ENCODE peak calls at places on chromosomes 3 and 15, in five cellular contexts. J, C, X, I and K are unnamed samples.

GRCh38 chr15:65067334-65067644 is 502 bp downstream of the RASL12 start:
- DNase-seq in J (no peak), C (no peak), X (no peak), I (no peak), K (no peak)

GRCh38 chr3:140216249-140216648 is 281.3 kb downstream of the CLSTN2 start:
- DNase-seq in J (no peak), C (peak), X (peak), I (no peak), K (no peak)

GRCh38 chr3:114093596-114093995 is 37.1 kb downstream of the QTRT2 start:
- DNase-seq in J (no peak), C (no peak), X (peak), I (no peak), K (no peak)

GRCh38 chr3:29099775-29100174 is 181.1 kb upstream of the RBMS3 start:
- DNase-seq in J (no peak), C (no peak), X (no peak), I (no peak), K (no peak)

GRCh38 chr3:18233987-18234716 is 191.0 kb downstream of the SATB1 start:
- DNase-seq in J (no peak), C (no peak), X (no peak), I (no peak), K (no peak)

GRCh38 chr15:40249477-40250303 is 10.8 kb downstream of the PAK6 start:
- DNase-seq in J (no peak), C (no peak), X (no peak), I (no peak), K (no peak)

GRCh38 chr3:177595789-177596188 is 398.5 kb upstream of the TBL1XR1 start:
- DNase-seq in J (no peak), C (no peak), X (no peak), I (no peak), K (no peak)

GRCh38 chr15:78082106-78082742 is 4.7 kb upstream of the TBC1D2B start:
- DNase-seq in J (no peak), C (no peak), X (no peak), I (no peak), K (no peak)

GRCh38 chr15:71811752-71812735 is 1.7 kb downstream of the NR2E3 start:
- DNase-seq in J (no peak), C (no peak), X (no peak), I (no peak), K (no peak)

GRCh38 chr3:52317178-52317577 is 1.1 kb downstream of the DNAH1 start:
- DNase-seq in J (no peak), C (no peak), X (no peak), I (no peak), K (no peak)

GRCh38 chr3:36944641-36945270 is at the start of gene TRANK1:
- DNase-seq in J (no peak), C (peak), X (no peak), I (no peak), K (peak)

GRCh38 chr3:131353016-131353877 is 28.3 kb upstream of the NUDT16 start:
- DNase-seq in J (no peak), C (no peak), X (no peak), I (no peak), K (no peak)

GRCh38 chr3:168870892-168871291 is 775.2 kb upstream of the GOLIM4 start:
- DNase-seq in J (peak), C (no peak), X (no peak), I (no peak), K (no peak)

GRCh38 chr15:84671211-84671610 is 13.2 kb upstream of the NMB start:
- DNase-seq in J (no peak), C (no peak), X (no peak), I (no peak), K (no peak)

GRCh38 chr3:168951368-168951767 is 712.1 kb downstream of the MECOM start:
- DNase-seq in J (peak), C (no peak), X (no peak), I (no peak), K (no peak)

GRCh38 chr3:140505256-140505655 is 172.6 kb upstream of the TRIM42 start:
- DNase-seq in J (no peak), C (no peak), X (no peak), I (no peak), K (no peak)

GRCh38 chr3:152595975-152596832 is 238.7 kb upstream of the P2RY1 start:
- DNase-seq in J (peak), C (peak), X (peak), I (no peak), K (peak)

GRCh38 chr3:25468866-25469319 is 40.8 kb downstream of the RARB start:
- DNase-seq in J (no peak), C (no peak), X (no peak), I (no peak), K (no peak)

GRCh38 chr15:62445244-62445643 is 280.2 kb upstream of the C2CD4B start:
- DNase-seq in J (no peak), C (no peak), X (no peak), I (no peak), K (no peak)

GRCh38 chr3:167228135-167228534 is 152.0 kb downstream of the ZBBX start:
- DNase-seq in J (no peak), C (no peak), X (no peak), I (no peak), K (no peak)

GRCh38 chr3:78497692-78498091 is 1270.1 kb downstream of the ROBO1 start:
- DNase-seq in J (no peak), C (no peak), X (no peak), I (no peak), K (no peak)

GRCh38 chr3:159791336-159791735 is 197.3 kb upstream of the IL12A start:
- DNase-seq in J (no peak), C (no peak), X (no peak), I (no peak), K (no peak)

GRCh38 chr15:95024388-95024787 is 793.0 kb downstream of the MCTP2 start:
- DNase-seq in J (no peak), C (no peak), X (peak), I (no peak), K (no peak)

GRCh38 chr3:108153451-108153981 is 62.7 kb upstream of the CD47 start:
- DNase-seq in J (peak), C (no peak), X (peak), I (peak), K (no peak)

GRCh38 chr15:100314809-100315400 is 26.9 kb downstream of the ADAMTS17 start:
- DNase-seq in J (no peak), C (no peak), X (no peak), I (no peak), K (no peak)

GRCh38 chr3:73848173-73848751 is 223.5 kb upstream of the PDZRN3 start:
- DNase-seq in J (peak), C (no peak), X (peak), I (no peak), K (no peak)

GRCh38 chr3:170848294-170848917 is 21.6 kb downstream of the RPL22L1 start:
- DNase-seq in J (no peak), C (no peak), X (peak), I (no peak), K (no peak)

GRCh38 chr3:48898383-48899234 is at the start of gene SLC25A20:
- DNase-seq in J (peak), C (peak), X (peak), I (peak), K (peak)
- TF ChIP-seq TAF1 in J (peak), C (no peak), X (peak), I (peak), K (no peak)

GRCh38 chr15:52018693-52019393 is at the start of gene MAPK6:
- DNase-seq in J (peak), C (peak), X (peak), I (peak), K (peak)
- TF ChIP-seq POLR2A in J (peak), C (peak), X (peak), I (peak), K (peak)

GRCh38 chr3:100467133-100467532 is 25.3 kb upstream of the TMEM45A start:
- DNase-seq in J (no peak), C (no peak), X (no peak), I (no peak), K (no peak)

GRCh38 chr3:100463002-100463401 is 29.4 kb upstream of the TMEM45A start:
- DNase-seq in J (peak), C (no peak), X (peak), I (no peak), K (peak)

GRCh38 chr3:100458814-100459213 is 33.6 kb upstream of the TMEM45A start:
- DNase-seq in J (no peak), C (no peak), X (no peak), I (no peak), K (no peak)

GRCh38 chr3:100465871-100466777 is 26.3 kb upstream of the TMEM45A start:
- DNase-seq in J (no peak), C (no peak), X (no peak), I (no peak), K (no peak)

DNA sequence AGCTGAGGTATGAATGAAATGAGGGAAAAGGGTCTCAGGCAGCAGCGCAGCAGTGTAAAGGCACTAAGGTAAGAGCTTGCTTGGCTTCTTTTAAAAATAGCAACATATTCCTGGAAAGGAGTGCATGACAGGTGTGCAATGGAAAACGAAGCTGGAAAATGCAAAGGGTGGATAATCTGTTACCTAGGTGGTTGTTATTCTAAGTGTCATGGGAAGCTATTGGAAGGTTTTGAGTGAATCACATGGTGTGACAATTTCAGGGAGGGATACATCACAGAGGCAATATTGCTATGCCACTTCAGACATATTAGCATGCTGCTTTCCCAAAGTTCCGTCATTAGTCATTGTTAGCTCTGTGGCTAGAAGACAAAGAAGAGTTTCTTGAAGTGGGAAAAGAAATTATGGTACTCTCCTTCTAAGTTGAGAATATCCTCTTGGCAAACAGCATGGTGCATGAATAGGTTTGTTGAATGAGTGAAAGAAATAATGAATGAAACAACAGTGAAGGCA is 28.7 kb upstream of the TMEM45A start:
- DNase-seq in J (no peak), C (no peak), X (no peak), I (no peak), K (no peak)
- TF ChIP-seq TAF1 in J (no peak), C (no peak), X (no peak), I (no peak), K (no peak)

GRCh38 chr3:84984429-84984828 is 25.6 kb downstream of the CADM2 start:
- DNase-seq in J (no peak), C (no peak), X (no peak), I (no peak), K (no peak)
- TF ChIP-seq POLR2A in J (no peak), C (no peak), X (no peak), I (no peak), K (no peak)

GRCh38 chr15:43465105-43465504 is 27.9 kb downstream of the TP53BP1 start:
- DNase-seq in J (no peak), C (no peak), X (no peak), I (no peak), K (no peak)
- TF ChIP-seq TAF1 in J (no peak), C (no peak), X (no peak), I (no peak), K (no peak)